ENCODE peak calls at places on chromosomes 13 and 19, in six cellular contexts. C is WTC11, N is HepG2, T is GM23338, M is K562, V is GM12878. X is an unnamed sample.

GRCh38 chr13:45269204-45269603 is 68.4 kb upstream of the KCTD4 start:
- DNase-seq in C (no peak), N (no peak), T (peak; percentile 45), M (peak; percentile 5), V (no peak), X (no peak)

GRCh38 chr19:35490364-35490763 is at the start of gene KRTDAP:
- DNase-seq in C (no peak), N (no peak), T (no peak), M (no peak), V (no peak), X (no peak)

GRCh38 chr13:99600318-99600717 is 99.0 kb downstream of the TM9SF2 start:
- DNase-seq in C (peak; percentile 77), N (peak; percentile 31), T (peak; percentile 86), M (peak; percentile 14), V (no peak), X (peak; percentile 83)

GRCh38 chr13:82011355-82011754 is 1670.4 kb upstream of the SPRY2 start:
- DNase-seq in C (no peak), N (no peak), T (peak; percentile 74), M (no peak), V (no peak), X (no peak)

GRCh38 chr13:97189943-97190342 is 32.2 kb upstream of the MBNL2 start:
- DNase-seq in C (no peak), N (no peak), T (no peak), M (no peak), V (no peak), X (no peak)

GRCh38 chr13:27006519-27007161 is 165.0 kb downstream of the USP12 start:
- DNase-seq in C (peak; percentile 42), N (no peak), T (peak; percentile 55), M (no peak), V (no peak), X (no peak)

GRCh38 chr13:110797230-110797877 is 83.9 kb downstream of the ING1 start:
- DNase-seq in C (no peak), N (no peak), T (peak; percentile 47), M (no peak), V (no peak), X (no peak)

GRCh38 chr19:3844596-3844995 is 24.2 kb downstream of the ZFR2 start:
- DNase-seq in C (no peak), N (no peak), T (no peak), M (no peak), V (no peak), X (no peak)

GRCh38 chr19:53183146-53183545 is 10.0 kb downstream of the ZNF665 start:
- DNase-seq in C (no peak), N (no peak), T (no peak), M (no peak), V (no peak), X (no peak)

GRCh38 chr13:108495686-108496363 is 133.6 kb upstream of the MYO16 start:
- DNase-seq in C (peak; percentile 49), N (no peak), T (peak; percentile 64), M (no peak), V (no peak), X (no peak)

GRCh38 chr13:44555207-44555606 is 20.9 kb downstream of the TSC22D1 start:
- DNase-seq in C (no peak), N (no peak), T (no peak), M (no peak), V (no peak), X (no peak)

GRCh38 chr19:2574478-2574931 is 98.6 kb downstream of the GADD45B start:
- DNase-seq in C (no peak), N (no peak), T (no peak), M (no peak), V (no peak), X (no peak)

GRCh38 chr19:45403781-45404556 is 900 bp downstream of the PPP1R13L start:
- DNase-seq in C (peak; percentile 94), N (peak; percentile 70), T (peak; percentile 95), M (peak; percentile 78), V (no peak), X (peak; percentile 97)

GRCh38 chr19:51712461-51713081 is 11.2 kb downstream of the HAS1 start:
- DNase-seq in C (peak; percentile 66), N (no peak), T (peak; percentile 87), M (peak; percentile 50), V (no peak), X (peak; percentile 57)

GRCh38 chr19:51531349-51532315 is at the start of gene SIGLEC6:
- DNase-seq in C (peak; percentile 48), N (no peak), T (peak; percentile 65), M (no peak), V (peak; percentile 25), X (no peak)

GRCh38 chr13:59746291-59746962 is 417.3 kb downstream of the DIAPH3 start:
- DNase-seq in C (no peak), N (no peak), T (no peak), M (no peak), V (no peak), X (no peak)

GRCh38 chr19:15508035-15508710 is at the start of gene CYP4F22:
- DNase-seq in C (peak; percentile 44), N (no peak), T (peak; percentile 27), M (peak; percentile 18), V (no peak), X (no peak)

GRCh38 chr19:17246681-17247425 is 1.1 kb upstream of the NR2F6 start:
- DNase-seq in C (no peak), N (peak; percentile 80), T (peak; percentile 59), M (no peak), V (no peak), X (peak; percentile 79)

GRCh38 chr13:99340638-99341037 is 33.4 kb upstream of the GPR183 start:
- DNase-seq in C (no peak), N (no peak), T (no peak), M (no peak), V (no peak), X (no peak)

GRCh38 chr19:14433454-14434156 is 499 bp downstream of the PKN1 start:
- DNase-seq in C (peak; percentile 35), N (no peak), T (peak; percentile 55), M (no peak), V (no peak), X (no peak)

GRCh38 chr13:38900188-38900587 is 90.4 kb downstream of the STOML3 start:
- DNase-seq in C (peak; percentile 34), N (no peak), T (peak; percentile 68), M (peak; percentile 7), V (no peak), X (no peak)

GRCh38 chr13:110109910-110110309 is 197.0 kb downstream of the COL4A1 start:
- DNase-seq in C (no peak), N (no peak), T (no peak), M (no peak), V (no peak), X (no peak)

GRCh38 chr13:42396501-42396900 is 124.5 kb downstream of the AKAP11 start:
- DNase-seq in C (no peak), N (no peak), T (no peak), M (no peak), V (no peak), X (no peak)

GRCh38 chr19:32224371-32225244 is 120.8 kb upstream of the ZNF507 start:
- DNase-seq in C (peak; percentile 69), N (peak; percentile 21), T (peak; percentile 72), M (peak; percentile 84), V (no peak), X (peak; percentile 91)

GRCh38 chr13:41428155-41428554 is 29.2 kb upstream of the RGCC start:
- DNase-seq in C (peak; percentile 60), N (no peak), T (peak; percentile 44), M (no peak), V (no peak), X (peak; percentile 81)

GRCh38 chr13:77105051-77105450 is 78.1 kb upstream of the FBXL3 start:
- DNase-seq in C (no peak), N (no peak), T (no peak), M (no peak), V (no peak), X (no peak)
- TF ChIP-seq CREB1 in C (no peak), N (no peak), T (no peak), M (no peak), V (no peak), X (no peak)

GRCh38 chr13:51777921-51778320 is 26.0 kb downstream of the DHRS12 start:
- DNase-seq in C (no peak), N (no peak), T (no peak), M (no peak), V (no peak), X (no peak)

GRCh38 chr13:51782026-51782710 is 21.8 kb downstream of the DHRS12 start:
- DNase-seq in C (no peak), N (peak; percentile 43), T (no peak), M (no peak), V (no peak), X (no peak)

GRCh38 chr13:51781246-51782022 is 22.5 kb downstream of the DHRS12 start:
- DNase-seq in C (peak; percentile 56), N (no peak), T (peak; percentile 74), M (no peak), V (no peak), X (no peak)

GRCh38 chr13:51778407-51778806 is 25.6 kb downstream of the DHRS12 start:
- DNase-seq in C (no peak), N (no peak), T (no peak), M (no peak), V (no peak), X (no peak)

DNA sequence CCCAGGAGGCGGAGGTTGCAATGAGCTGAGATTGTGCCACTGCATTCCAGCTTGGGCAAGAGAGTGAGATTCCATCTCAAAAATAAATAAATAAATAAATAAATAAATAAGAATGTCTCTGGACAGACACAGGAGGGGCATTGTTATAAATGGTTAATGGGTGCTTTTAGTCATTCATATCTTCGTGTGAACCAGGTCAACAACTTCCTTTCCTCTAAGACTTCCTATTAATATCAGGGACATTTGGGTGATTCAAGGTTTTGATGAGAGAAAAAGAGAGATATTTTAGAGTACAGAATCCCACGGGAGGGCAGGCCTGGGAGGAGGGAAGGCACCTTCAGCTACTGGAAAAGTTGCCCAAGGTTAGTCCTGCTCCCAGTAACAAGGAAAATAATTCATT is 23.9 kb downstream of the DHRS12 start:
- DNase-seq in C (no peak), N (no peak), T (no peak), M (no peak), V (no peak), X (no peak)
- TF ChIP-seq CREB1 in C (no peak), N (no peak), T (no peak), M (no peak), V (no peak), X (no peak)

GRCh38 chr19:38277969-38278680 is 13.8 kb downstream of the SPINT2 start:
- DNase-seq in C (no peak), N (no peak), T (no peak), M (no peak), V (no peak), X (no peak)
- TF ChIP-seq CREB1 in C (no peak), N (no peak), T (no peak), M (no peak), V (no peak), X (no peak)

GRCh38 chr13:74301200-74302063 is 167.2 kb upstream of the KLF12 start:
- DNase-seq in C (peak; percentile 17), N (no peak), T (peak; percentile 39), M (no peak), V (no peak), X (no peak)

GRCh38 chr13:74305876-74306275 is 171.7 kb upstream of the KLF12 start:
- DNase-seq in C (no peak), N (no peak), T (peak; percentile 71), M (no peak), V (no peak), X (no peak)

DNA sequence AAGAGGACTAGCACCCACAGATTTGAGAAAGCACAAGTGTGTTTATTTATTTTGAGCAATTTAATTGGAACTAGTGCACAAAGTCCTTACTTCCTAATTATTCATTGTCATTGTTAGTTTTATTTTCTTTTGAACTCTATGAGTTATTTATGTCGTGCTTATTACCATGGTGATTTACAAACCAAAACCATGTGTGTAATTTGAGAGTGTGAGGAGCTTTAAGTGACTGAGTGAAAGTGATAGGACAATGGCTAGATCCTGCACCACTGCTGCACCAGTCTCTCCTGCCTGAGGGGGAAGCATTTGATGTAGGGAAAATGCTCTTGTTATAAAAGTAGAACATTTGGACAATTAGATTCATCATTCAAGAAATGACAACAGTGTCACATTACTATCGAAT is 172.3 kb upstream of the KLF12 start:
- DNase-seq in C (no peak), N (no peak), T (peak; percentile 56), M (no peak), V (no peak), X (no peak)
- TF ChIP-seq CREB1 in C (no peak), N (no peak), T (no peak), M (no peak), V (no peak), X (no peak)